ENCODE peak calls at places on chromosomes 16 and 17, in eight cellular contexts. Z is spleen, Q is A549, J is body of pancreas, W is adrenal gland, D is right lobe of liver, L is heart left ventricle, F is IMR-90. B is an unnamed sample.
A peak's percentile ranks its signal among the peaks of the same experiment; 100 is the strongest.

GRCh38 chr17:34254146-34254545 is 939 bp upstream of the CCL2 start:
- DNase-seq in Z (no peak), Q (no peak), J (no peak), W (no peak), D (no peak), L (no peak), F (peak; percentile 83), B (no peak)

GRCh38 chr16:88768041-88768876 is 16.8 kb downstream of the PIEZO1 start:
- DNase-seq in Z (no peak), Q (no peak), J (peak; percentile 52), W (peak; percentile 40), D (peak; percentile 55), L (peak; percentile 67), F (peak; percentile 57), B (no peak)

GRCh38 chr16:3000540-3000939 is 12.2 kb upstream of the CLDN9 start:
- DNase-seq in Z (no peak), Q (no peak), J (no peak), W (no peak), D (no peak), L (no peak), F (no peak), B (no peak)

GRCh38 chr16:87653234-87653633 is 50.9 kb downstream of the JPH3 start:
- DNase-seq in Z (no peak), Q (peak; percentile 60), J (no peak), W (no peak), D (no peak), L (peak; percentile 26), F (peak; percentile 2), B (no peak)

GRCh38 chr17:40993856-40994255 is at the start of gene KRTAP3-3:
- DNase-seq in Z (no peak), Q (no peak), J (no peak), W (no peak), D (no peak), L (no peak), F (no peak), B (no peak)

GRCh38 chr16:74556375-74556922 is 50.5 kb downstream of the GLG1 start:
- DNase-seq in Z (no peak), Q (no peak), J (no peak), W (no peak), D (no peak), L (no peak), F (no peak), B (no peak)

GRCh38 chr16:67301080-67301757 is 21.9 kb downstream of the PLEKHG4 start:
- DNase-seq in Z (peak; percentile 56), Q (no peak), J (no peak), W (no peak), D (no peak), L (no peak), F (no peak), B (peak; percentile 58)

GRCh38 chr17:34024303-34025178 is 230.5 kb upstream of the CCL2 start:
- DNase-seq in Z (no peak), Q (no peak), J (no peak), W (no peak), D (no peak), L (no peak), F (no peak), B (no peak)

GRCh38 chr17:40646791-40647548 is 648 bp downstream of the SMARCE1 start:
- DNase-seq in Z (no peak), Q (peak; percentile 69), J (peak; percentile 12), W (peak; percentile 33), D (no peak), L (no peak), F (peak; percentile 43), B (no peak)

GRCh38 chr17:78790552-78790951 is 8.5 kb upstream of the CYTH1 start:
- DNase-seq in Z (no peak), Q (no peak), J (no peak), W (no peak), D (no peak), L (no peak), F (no peak), B (no peak)

GRCh38 chr16:68800257-68800875 is 43.0 kb upstream of the TANGO6 start:
- DNase-seq in Z (no peak), Q (peak; percentile 81), J (peak; percentile 77), W (peak; percentile 66), D (no peak), L (no peak), F (peak; percentile 83), B (peak; percentile 66)

GRCh38 chr17:45093444-45094110 is 32.5 kb downstream of the NMT1 start:
- DNase-seq in Z (no peak), Q (no peak), J (no peak), W (no peak), D (peak; percentile 69), L (no peak), F (no peak), B (no peak)

GRCh38 chr16:82042841-82043240 is 7.8 kb downstream of the HSD17B2 start:
- DNase-seq in Z (no peak), Q (no peak), J (no peak), W (no peak), D (no peak), L (no peak), F (no peak), B (no peak)

GRCh38 chr16:85632709-85633437 is 19.8 kb downstream of the GSE1 start:
- DNase-seq in Z (no peak), Q (no peak), J (no peak), W (no peak), D (no peak), L (no peak), F (no peak), B (no peak)
- H3K4me1 ChIP-seq in Z (no peaks in the 10 kb centered on the region), Q (no peaks in the 10 kb centered on the region), J (peaks cover 84% of the 10 kb centered on the region), W (peaks cover 50% of the 10 kb centered on the region), D (no peaks in the 10 kb centered on the region), L (peaks cover 40% of the 10 kb centered on the region), F (no peaks in the 10 kb centered on the region), B (peaks cover 58% of the 10 kb centered on the region)

GRCh38 chr16:51035711-51036110 is 115.4 kb downstream of the SALL1 start:
- DNase-seq in Z (no peak), Q (no peak), J (no peak), W (no peak), D (no peak), L (no peak), F (no peak), B (no peak)
- TF ChIP-seq POLR2A in Z (no peak), Q (no peak), J (no peak), W (no peak), D (no peak), L (no peak), F (no peak), B (no peak)

DNA sequence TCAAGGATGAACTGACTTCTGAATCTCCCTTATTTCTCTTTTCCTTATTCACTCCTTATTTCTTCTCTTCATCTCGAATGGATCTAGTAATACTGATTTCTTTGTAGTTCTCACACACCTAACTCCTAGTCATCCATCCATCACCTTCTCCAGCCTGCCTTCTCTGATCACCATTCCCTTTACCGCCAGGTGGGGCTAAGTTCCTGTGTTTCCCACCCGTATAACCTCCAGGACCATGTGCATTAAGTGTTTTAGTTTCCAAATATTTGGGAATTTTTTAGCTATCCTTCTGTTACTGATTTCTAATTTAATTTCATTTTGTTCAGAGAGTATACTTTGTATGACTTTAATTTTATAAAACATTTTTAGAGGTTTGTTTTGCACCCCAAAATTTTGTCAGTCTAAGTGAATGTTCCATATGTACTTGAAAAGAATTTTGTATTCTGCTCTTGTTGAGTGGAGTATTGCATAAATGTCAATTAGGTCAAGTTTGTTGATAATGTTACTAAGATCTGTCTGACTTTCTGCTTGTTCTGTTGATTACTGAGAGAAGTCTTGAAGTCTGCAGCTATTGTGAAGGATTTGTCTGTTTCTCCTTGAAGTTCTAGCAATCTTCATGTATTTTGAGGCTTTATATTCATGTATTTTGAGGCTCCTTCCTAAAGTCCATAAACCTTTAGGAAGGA is 8.8 kb downstream of the BPTF start:
- DNase-seq in Z (no peak), Q (no peak), J (no peak), W (no peak), D (no peak), L (no peak), F (no peak), B (no peak)
- H3K4me1 ChIP-seq in Z (peaks cover 69% of the 10 kb centered on the region), Q (peaks cover 41% of the 10 kb centered on the region), J (peaks cover 36% of the 10 kb centered on the region), W (peaks cover 50% of the 10 kb centered on the region), D (no peaks in the 10 kb centered on the region), L (peaks cover 42% of the 10 kb centered on the region), F (peaks cover 16% of the 10 kb centered on the region), B (peaks cover 10% of the 10 kb centered on the region)

DNA sequence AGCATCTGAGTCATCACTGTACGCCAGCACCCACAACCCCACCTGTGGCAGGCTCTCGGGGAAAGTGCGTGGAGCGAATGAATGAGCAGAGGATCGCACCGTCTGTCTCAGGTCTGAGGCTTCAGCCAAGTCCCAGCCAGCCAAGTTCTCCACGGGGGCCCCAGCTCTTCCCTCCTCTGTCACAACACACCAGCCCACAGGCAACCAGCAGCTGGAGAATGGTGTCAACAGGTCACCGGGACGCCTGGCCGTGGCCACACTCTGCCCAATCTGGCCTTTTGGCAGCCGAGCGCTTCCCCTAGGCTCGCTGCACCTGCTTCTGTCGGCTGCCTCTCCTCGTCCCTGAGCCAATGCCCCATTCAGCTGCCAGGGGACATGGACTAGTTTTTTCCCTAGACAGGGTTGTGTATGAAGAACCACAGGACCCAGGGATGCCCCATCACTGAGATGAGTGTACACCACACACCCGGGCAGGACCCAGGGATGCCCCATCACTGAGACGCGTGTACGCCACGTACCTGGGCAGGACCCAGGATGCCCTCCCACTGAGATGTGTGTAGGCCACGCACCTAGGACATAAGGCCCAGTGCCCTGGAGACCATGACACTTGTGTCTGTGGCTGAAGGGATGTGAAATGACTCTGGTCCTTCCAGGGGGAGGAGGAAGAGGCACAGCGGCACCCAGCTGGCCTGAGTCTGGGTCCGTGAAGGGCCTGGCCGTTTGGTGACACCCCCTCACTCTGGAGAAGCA is 52.8 kb downstream of the ABR start:
- DNase-seq in Z (no peak), Q (no peak), J (no peak), W (no peak), D (no peak), L (peak; percentile 64), F (no peak), B (no peak)
- TF ChIP-seq POLR2A in Z (no peak), Q (no peak), J (no peak), W (no peak), D (no peak), L (no peak), F (no peak), B (no peak)

B was measured in stomach.